ENCODE peak calls at places on chromosome 12, in four cellular contexts. One of them, this sample, is unnamed.

GRCh38 chr12:55963760-55964159 is 2.1 kb downstream of the PMEL start:
- DNase-seq in cardiac fibroblast: no peak
- DNase-seq in NCI-H1092: no peak
- DNase-seq in heart right ventricle: no peak
- DNase-seq in this sample: no peak

GRCh38 chr12:112112423-112113132 is 4.0 kb upstream of the NAA25 start:
- DNase-seq in cardiac fibroblast: no peak
- DNase-seq in NCI-H1092: no peak
- DNase-seq in heart right ventricle: no peak
- DNase-seq in this sample: no peak

GRCh38 chr12:81257952-81258551 is 180.2 kb downstream of the ACSS3 start:
- DNase-seq in cardiac fibroblast: peak; percentile 71
- DNase-seq in NCI-H1092: peak; percentile 49
- DNase-seq in heart right ventricle: no peak
- DNase-seq in this sample: peak; percentile 64

GRCh38 chr12:20132818-20133217 is 235.5 kb upstream of the PDE3A start:
- DNase-seq in cardiac fibroblast: no peak
- DNase-seq in NCI-H1092: no peak
- DNase-seq in heart right ventricle: no peak
- DNase-seq in this sample: no peak

GRCh38 chr12:67509987-67510386 is 138.6 kb upstream of the DYRK2 start:
- DNase-seq in cardiac fibroblast: peak; percentile 8
- DNase-seq in NCI-H1092: no peak
- DNase-seq in heart right ventricle: no peak
- DNase-seq in this sample: no peak

GRCh38 chr12:12717586-12718381 is 616 bp downstream of the CDKN1B start:
- DNase-seq in cardiac fibroblast: peak; percentile 28
- DNase-seq in NCI-H1092: no peak
- DNase-seq in heart right ventricle: peak; percentile 38
- DNase-seq in this sample: peak; percentile 41

GRCh38 chr12:52693261-52693660 is 10.1 kb downstream of the KRT77 start:
- DNase-seq in cardiac fibroblast: no peak
- DNase-seq in NCI-H1092: no peak
- DNase-seq in heart right ventricle: no peak
- DNase-seq in this sample: no peak

GRCh38 chr12:12539411-12539810 is 23.3 kb downstream of the DUSP16 start:
- DNase-seq in cardiac fibroblast: no peak
- DNase-seq in NCI-H1092: no peak
- DNase-seq in heart right ventricle: no peak
- DNase-seq in this sample: no peak

GRCh38 chr12:67042697-67043131 is 226.4 kb upstream of the CAND1 start:
- DNase-seq in cardiac fibroblast: no peak
- DNase-seq in NCI-H1092: peak; percentile 77
- DNase-seq in heart right ventricle: no peak
- DNase-seq in this sample: peak; percentile 77